ENCODE peak calls at places on chromosomes 7 and 10, in nine cellular contexts. One of them, this sample, is unnamed.

GRCh38 chr10:80158598-80159127 is 26.1 kb downstream of the PLAC9 start:
- DNase-seq in occipital lobe: peak
- DNase-seq in GM03348: peak
- DNase-seq in Right ventricle myocardium superior: peak
- DNase-seq in NCI-H2171: peak
- DNase-seq in choroid plexus epithelial cell: peak
- DNase-seq in fibroblast of gingiva: peak
- DNase-seq in OCI-LY7: no peak
- DNase-seq in stimulated activated CD4-positive, alpha-beta T cell treated with anti-CD3 and anti-CD28 coated beads, TNF-alpha, amount 100 ng/mL, for 48 hours: no peak
- DNase-seq in this sample: no peak

GRCh38 chr7:50648570-50649169 is 83.5 kb upstream of the DDC start:
- DNase-seq in occipital lobe: no peak
- DNase-seq in GM03348: no peak
- DNase-seq in Right ventricle myocardium superior: no peak
- DNase-seq in NCI-H2171: no peak
- DNase-seq in choroid plexus epithelial cell: no peak
- DNase-seq in fibroblast of gingiva: no peak
- DNase-seq in OCI-LY7: no peak
- DNase-seq in stimulated activated CD4-positive, alpha-beta T cell treated with anti-CD3 and anti-CD28 coated beads, TNF-alpha, amount 100 ng/mL, for 48 hours: no peak
- DNase-seq in this sample: no peak

GRCh38 chr10:113047151-113047550 is 97.1 kb downstream of the TCF7L2 start:
- DNase-seq in occipital lobe: no peak
- DNase-seq in GM03348: no peak
- DNase-seq in Right ventricle myocardium superior: no peak
- DNase-seq in NCI-H2171: no peak
- DNase-seq in choroid plexus epithelial cell: peak
- DNase-seq in fibroblast of gingiva: no peak
- DNase-seq in OCI-LY7: no peak
- DNase-seq in stimulated activated CD4-positive, alpha-beta T cell treated with anti-CD3 and anti-CD28 coated beads, TNF-alpha, amount 100 ng/mL, for 48 hours: no peak
- DNase-seq in this sample: no peak

GRCh38 chr7:77309714-77310220 is 106.4 kb downstream of the GSAP start:
- DNase-seq in occipital lobe: no peak
- DNase-seq in GM03348: no peak
- DNase-seq in Right ventricle myocardium superior: no peak
- DNase-seq in NCI-H2171: no peak
- DNase-seq in choroid plexus epithelial cell: no peak
- DNase-seq in fibroblast of gingiva: no peak
- DNase-seq in OCI-LY7: no peak
- DNase-seq in stimulated activated CD4-positive, alpha-beta T cell treated with anti-CD3 and anti-CD28 coated beads, TNF-alpha, amount 100 ng/mL, for 48 hours: no peak
- DNase-seq in this sample: no peak

GRCh38 chr7:150950496-150951180 is 27.5 kb downstream of the KCNH2 start:
- DNase-seq in occipital lobe: no peak
- DNase-seq in GM03348: no peak
- DNase-seq in Right ventricle myocardium superior: peak
- DNase-seq in NCI-H2171: no peak
- DNase-seq in choroid plexus epithelial cell: no peak
- DNase-seq in fibroblast of gingiva: no peak
- DNase-seq in OCI-LY7: no peak
- DNase-seq in stimulated activated CD4-positive, alpha-beta T cell treated with anti-CD3 and anti-CD28 coated beads, TNF-alpha, amount 100 ng/mL, for 48 hours: no peak
- DNase-seq in this sample: no peak

GRCh38 chr7:41779918-41780317 is 77.0 kb upstream of the INHBA start:
- DNase-seq in occipital lobe: no peak
- DNase-seq in GM03348: peak
- DNase-seq in Right ventricle myocardium superior: no peak
- DNase-seq in NCI-H2171: no peak
- DNase-seq in choroid plexus epithelial cell: peak
- DNase-seq in fibroblast of gingiva: no peak
- DNase-seq in OCI-LY7: no peak
- DNase-seq in stimulated activated CD4-positive, alpha-beta T cell treated with anti-CD3 and anti-CD28 coated beads, TNF-alpha, amount 100 ng/mL, for 48 hours: no peak
- DNase-seq in this sample: peak

GRCh38 chr7:138064856-138065357 is 11.4 kb upstream of the AKR1D1 start:
- DNase-seq in occipital lobe: no peak
- DNase-seq in GM03348: peak
- DNase-seq in Right ventricle myocardium superior: no peak
- DNase-seq in NCI-H2171: no peak
- DNase-seq in choroid plexus epithelial cell: peak
- DNase-seq in fibroblast of gingiva: peak
- DNase-seq in OCI-LY7: no peak
- DNase-seq in stimulated activated CD4-positive, alpha-beta T cell treated with anti-CD3 and anti-CD28 coated beads, TNF-alpha, amount 100 ng/mL, for 48 hours: no peak
- DNase-seq in this sample: no peak

GRCh38 chr10:133438711-133439273 is 14.4 kb upstream of the SPRN start:
- DNase-seq in occipital lobe: no peak
- DNase-seq in GM03348: peak
- DNase-seq in Right ventricle myocardium superior: peak
- DNase-seq in NCI-H2171: no peak
- DNase-seq in choroid plexus epithelial cell: peak
- DNase-seq in fibroblast of gingiva: no peak
- DNase-seq in OCI-LY7: peak
- DNase-seq in stimulated activated CD4-positive, alpha-beta T cell treated with anti-CD3 and anti-CD28 coated beads, TNF-alpha, amount 100 ng/mL, for 48 hours: no peak
- DNase-seq in this sample: no peak

GRCh38 chr7:100888988-100889760 is at the start of gene UFSP1:
- DNase-seq in occipital lobe: no peak
- DNase-seq in GM03348: no peak
- DNase-seq in Right ventricle myocardium superior: no peak
- DNase-seq in NCI-H2171: no peak
- DNase-seq in choroid plexus epithelial cell: no peak
- DNase-seq in fibroblast of gingiva: no peak
- DNase-seq in OCI-LY7: no peak
- DNase-seq in stimulated activated CD4-positive, alpha-beta T cell treated with anti-CD3 and anti-CD28 coated beads, TNF-alpha, amount 100 ng/mL, for 48 hours: no peak
- DNase-seq in this sample: no peak

GRCh38 chr10:100913470-100913865 is 705 bp downstream of the SLF2 start:
- DNase-seq in occipital lobe: no peak
- DNase-seq in GM03348: peak
- DNase-seq in Right ventricle myocardium superior: no peak
- DNase-seq in NCI-H2171: no peak
- DNase-seq in choroid plexus epithelial cell: no peak
- DNase-seq in fibroblast of gingiva: no peak
- DNase-seq in OCI-LY7: no peak
- DNase-seq in stimulated activated CD4-positive, alpha-beta T cell treated with anti-CD3 and anti-CD28 coated beads, TNF-alpha, amount 100 ng/mL, for 48 hours: no peak
- DNase-seq in this sample: no peak

GRCh38 chr7:120996983-120997334 is 8.4 kb downstream of the CPED1 start:
- DNase-seq in occipital lobe: no peak
- DNase-seq in GM03348: no peak
- DNase-seq in Right ventricle myocardium superior: no peak
- DNase-seq in NCI-H2171: no peak
- DNase-seq in choroid plexus epithelial cell: no peak
- DNase-seq in fibroblast of gingiva: no peak
- DNase-seq in OCI-LY7: no peak
- DNase-seq in stimulated activated CD4-positive, alpha-beta T cell treated with anti-CD3 and anti-CD28 coated beads, TNF-alpha, amount 100 ng/mL, for 48 hours: no peak
- DNase-seq in this sample: no peak

GRCh38 chr7:47940482-47941001 is 7.7 kb downstream of the PKD1L1 start:
- DNase-seq in occipital lobe: no peak
- DNase-seq in GM03348: peak
- DNase-seq in Right ventricle myocardium superior: peak
- DNase-seq in NCI-H2171: no peak
- DNase-seq in choroid plexus epithelial cell: peak
- DNase-seq in fibroblast of gingiva: peak
- DNase-seq in OCI-LY7: no peak
- DNase-seq in stimulated activated CD4-positive, alpha-beta T cell treated with anti-CD3 and anti-CD28 coated beads, TNF-alpha, amount 100 ng/mL, for 48 hours: no peak
- DNase-seq in this sample: no peak

GRCh38 chr7:52325237-52325636 is 710.2 kb upstream of the POM121L12 start:
- DNase-seq in occipital lobe: no peak
- DNase-seq in GM03348: no peak
- DNase-seq in Right ventricle myocardium superior: no peak
- DNase-seq in NCI-H2171: no peak
- DNase-seq in choroid plexus epithelial cell: no peak
- DNase-seq in fibroblast of gingiva: no peak
- DNase-seq in OCI-LY7: no peak
- DNase-seq in stimulated activated CD4-positive, alpha-beta T cell treated with anti-CD3 and anti-CD28 coated beads, TNF-alpha, amount 100 ng/mL, for 48 hours: no peak
- DNase-seq in this sample: no peak

GRCh38 chr7:151462306-151462779 is 22.4 kb upstream of the CRYGN start:
- DNase-seq in occipital lobe: no peak
- DNase-seq in GM03348: no peak
- DNase-seq in Right ventricle myocardium superior: no peak
- DNase-seq in NCI-H2171: no peak
- DNase-seq in choroid plexus epithelial cell: no peak
- DNase-seq in fibroblast of gingiva: no peak
- DNase-seq in OCI-LY7: no peak
- DNase-seq in stimulated activated CD4-positive, alpha-beta T cell treated with anti-CD3 and anti-CD28 coated beads, TNF-alpha, amount 100 ng/mL, for 48 hours: no peak
- DNase-seq in this sample: no peak

GRCh38 chr10:83222832-83223742 is 916.2 kb upstream of the GHITM start:
- DNase-seq in occipital lobe: no peak
- DNase-seq in GM03348: no peak
- DNase-seq in Right ventricle myocardium superior: no peak
- DNase-seq in NCI-H2171: no peak
- DNase-seq in choroid plexus epithelial cell: no peak
- DNase-seq in fibroblast of gingiva: no peak
- DNase-seq in OCI-LY7: no peak
- DNase-seq in stimulated activated CD4-positive, alpha-beta T cell treated with anti-CD3 and anti-CD28 coated beads, TNF-alpha, amount 100 ng/mL, for 48 hours: no peak
- DNase-seq in this sample: no peak

GRCh38 chr7:1590476-1590875 is 20.6 kb upstream of the PSMG3 start:
- DNase-seq in occipital lobe: no peak
- DNase-seq in GM03348: no peak
- DNase-seq in Right ventricle myocardium superior: peak
- DNase-seq in NCI-H2171: no peak
- DNase-seq in choroid plexus epithelial cell: no peak
- DNase-seq in fibroblast of gingiva: no peak
- DNase-seq in OCI-LY7: no peak
- DNase-seq in stimulated activated CD4-positive, alpha-beta T cell treated with anti-CD3 and anti-CD28 coated beads, TNF-alpha, amount 100 ng/mL, for 48 hours: no peak
- DNase-seq in this sample: no peak

GRCh38 chr10:91593366-91593765 is 39.5 kb downstream of the PPP1R3C start:
- DNase-seq in occipital lobe: no peak
- DNase-seq in GM03348: no peak
- DNase-seq in Right ventricle myocardium superior: no peak
- DNase-seq in NCI-H2171: no peak
- DNase-seq in choroid plexus epithelial cell: no peak
- DNase-seq in fibroblast of gingiva: no peak
- DNase-seq in OCI-LY7: no peak
- DNase-seq in stimulated activated CD4-positive, alpha-beta T cell treated with anti-CD3 and anti-CD28 coated beads, TNF-alpha, amount 100 ng/mL, for 48 hours: no peak
- DNase-seq in this sample: no peak

GRCh38 chr7:99943641-99944507 is 14.5 kb upstream of the GJC3 start:
- DNase-seq in occipital lobe: no peak
- DNase-seq in GM03348: no peak
- DNase-seq in Right ventricle myocardium superior: no peak
- DNase-seq in NCI-H2171: no peak
- DNase-seq in choroid plexus epithelial cell: no peak
- DNase-seq in fibroblast of gingiva: no peak
- DNase-seq in OCI-LY7: peak
- DNase-seq in stimulated activated CD4-positive, alpha-beta T cell treated with anti-CD3 and anti-CD28 coated beads, TNF-alpha, amount 100 ng/mL, for 48 hours: no peak
- DNase-seq in this sample: no peak

GRCh38 chr10:112558476-112559166 is 111.6 kb downstream of the VTI1A start:
- DNase-seq in occipital lobe: no peak
- DNase-seq in GM03348: no peak
- DNase-seq in Right ventricle myocardium superior: no peak
- DNase-seq in NCI-H2171: no peak
- DNase-seq in choroid plexus epithelial cell: no peak
- DNase-seq in fibroblast of gingiva: no peak
- DNase-seq in OCI-LY7: no peak
- DNase-seq in stimulated activated CD4-positive, alpha-beta T cell treated with anti-CD3 and anti-CD28 coated beads, TNF-alpha, amount 100 ng/mL, for 48 hours: no peak
- DNase-seq in this sample: no peak

GRCh38 chr10:381805-382204 is 246.6 kb downstream of the ZMYND11 start:
- DNase-seq in occipital lobe: no peak
- DNase-seq in GM03348: no peak
- DNase-seq in Right ventricle myocardium superior: no peak
- DNase-seq in NCI-H2171: no peak
- DNase-seq in choroid plexus epithelial cell: no peak
- DNase-seq in fibroblast of gingiva: no peak
- DNase-seq in OCI-LY7: no peak
- DNase-seq in stimulated activated CD4-positive, alpha-beta T cell treated with anti-CD3 and anti-CD28 coated beads, TNF-alpha, amount 100 ng/mL, for 48 hours: no peak
- DNase-seq in this sample: no peak

GRCh38 chr10:92712016-92712889 is 22.5 kb downstream of the HHEX start:
- DNase-seq in occipital lobe: no peak
- DNase-seq in GM03348: no peak
- DNase-seq in Right ventricle myocardium superior: no peak
- DNase-seq in NCI-H2171: no peak
- DNase-seq in choroid plexus epithelial cell: peak
- DNase-seq in fibroblast of gingiva: no peak
- DNase-seq in OCI-LY7: peak
- DNase-seq in stimulated activated CD4-positive, alpha-beta T cell treated with anti-CD3 and anti-CD28 coated beads, TNF-alpha, amount 100 ng/mL, for 48 hours: no peak
- DNase-seq in this sample: no peak

GRCh38 chr10:101889256-101890210 is 45.9 kb upstream of the KCNIP2 start:
- DNase-seq in occipital lobe: peak
- DNase-seq in GM03348: peak
- DNase-seq in Right ventricle myocardium superior: peak
- DNase-seq in NCI-H2171: no peak
- DNase-seq in choroid plexus epithelial cell: peak
- DNase-seq in fibroblast of gingiva: peak
- DNase-seq in OCI-LY7: peak
- DNase-seq in stimulated activated CD4-positive, alpha-beta T cell treated with anti-CD3 and anti-CD28 coated beads, TNF-alpha, amount 100 ng/mL, for 48 hours: peak
- DNase-seq in this sample: peak

GRCh38 chr7:40680657-40681056 is 545.9 kb downstream of the SUGCT start:
- DNase-seq in occipital lobe: no peak
- DNase-seq in GM03348: no peak
- DNase-seq in Right ventricle myocardium superior: no peak
- DNase-seq in NCI-H2171: peak
- DNase-seq in choroid plexus epithelial cell: peak
- DNase-seq in fibroblast of gingiva: no peak
- DNase-seq in OCI-LY7: peak
- DNase-seq in stimulated activated CD4-positive, alpha-beta T cell treated with anti-CD3 and anti-CD28 coated beads, TNF-alpha, amount 100 ng/mL, for 48 hours: no peak
- DNase-seq in this sample: no peak

GRCh38 chr10:78955206-78955605 is 113.6 kb upstream of the ZMIZ1 start:
- DNase-seq in occipital lobe: no peak
- DNase-seq in GM03348: no peak
- DNase-seq in Right ventricle myocardium superior: no peak
- DNase-seq in NCI-H2171: no peak
- DNase-seq in choroid plexus epithelial cell: no peak
- DNase-seq in fibroblast of gingiva: no peak
- DNase-seq in OCI-LY7: no peak
- DNase-seq in stimulated activated CD4-positive, alpha-beta T cell treated with anti-CD3 and anti-CD28 coated beads, TNF-alpha, amount 100 ng/mL, for 48 hours: no peak
- DNase-seq in this sample: no peak

GRCh38 chr10:13100349-13101294 is 659 bp downstream of the OPTN start:
- DNase-seq in occipital lobe: no peak
- DNase-seq in GM03348: peak
- DNase-seq in Right ventricle myocardium superior: peak
- DNase-seq in NCI-H2171: no peak
- DNase-seq in choroid plexus epithelial cell: peak
- DNase-seq in fibroblast of gingiva: peak
- DNase-seq in OCI-LY7: no peak
- DNase-seq in stimulated activated CD4-positive, alpha-beta T cell treated with anti-CD3 and anti-CD28 coated beads, TNF-alpha, amount 100 ng/mL, for 48 hours: no peak
- DNase-seq in this sample: peak

GRCh38 chr10:118569241-118569881 is 26.1 kb downstream of the PRLHR start:
- DNase-seq in occipital lobe: no peak
- DNase-seq in GM03348: peak
- DNase-seq in Right ventricle myocardium superior: no peak
- DNase-seq in NCI-H2171: no peak
- DNase-seq in choroid plexus epithelial cell: peak
- DNase-seq in fibroblast of gingiva: peak
- DNase-seq in OCI-LY7: no peak
- DNase-seq in stimulated activated CD4-positive, alpha-beta T cell treated with anti-CD3 and anti-CD28 coated beads, TNF-alpha, amount 100 ng/mL, for 48 hours: no peak
- DNase-seq in this sample: no peak

GRCh38 chr10:23406409-23406808 is 32.5 kb upstream of the OTUD1 start:
- DNase-seq in occipital lobe: no peak
- DNase-seq in GM03348: no peak
- DNase-seq in Right ventricle myocardium superior: no peak
- DNase-seq in NCI-H2171: no peak
- DNase-seq in choroid plexus epithelial cell: no peak
- DNase-seq in fibroblast of gingiva: no peak
- DNase-seq in OCI-LY7: no peak
- DNase-seq in stimulated activated CD4-positive, alpha-beta T cell treated with anti-CD3 and anti-CD28 coated beads, TNF-alpha, amount 100 ng/mL, for 48 hours: no peak
- DNase-seq in this sample: no peak

GRCh38 chr7:77393261-77393660 is 22.9 kb downstream of the GSAP start:
- DNase-seq in occipital lobe: no peak
- DNase-seq in GM03348: no peak
- DNase-seq in Right ventricle myocardium superior: no peak
- DNase-seq in NCI-H2171: no peak
- DNase-seq in choroid plexus epithelial cell: peak
- DNase-seq in fibroblast of gingiva: no peak
- DNase-seq in OCI-LY7: no peak
- DNase-seq in stimulated activated CD4-positive, alpha-beta T cell treated with anti-CD3 and anti-CD28 coated beads, TNF-alpha, amount 100 ng/mL, for 48 hours: peak
- DNase-seq in this sample: no peak

GRCh38 chr10:34655286-34656170 is 159.6 kb downstream of the PARD3 start:
- DNase-seq in occipital lobe: no peak
- DNase-seq in GM03348: peak
- DNase-seq in Right ventricle myocardium superior: no peak
- DNase-seq in NCI-H2171: no peak
- DNase-seq in choroid plexus epithelial cell: peak
- DNase-seq in fibroblast of gingiva: peak
- DNase-seq in OCI-LY7: peak
- DNase-seq in stimulated activated CD4-positive, alpha-beta T cell treated with anti-CD3 and anti-CD28 coated beads, TNF-alpha, amount 100 ng/mL, for 48 hours: no peak
- DNase-seq in this sample: peak